ENCODE peak calls at places on chromosome 22, in eight cellular contexts. H, I, Q, M, T, C, X and O are unnamed samples. For H3K36me3, the result is how much of the 10 kb centered on the place peaks cover.

GRCh38 chr22:37090920-37091688 is 18.4 kb downstream of the TMPRSS6 start:
- DNase-seq in H (no peak), I (no peak), Q (no peak), M (no peak), T (no peak), C (no peak), X (no peak), O (no peak)

GRCh38 chr22:29503811-29504372 is 23.9 kb downstream of the NEFH start:
- DNase-seq in H (peak), I (no peak), Q (no peak), M (no peak), T (peak), C (no peak), X (peak), O (peak)

GRCh38 chr22:36986242-36986821 is 32.9 kb downstream of the TST start:
- DNase-seq in H (peak), I (no peak), Q (peak), M (peak), T (no peak), C (no peak), X (no peak), O (no peak)

GRCh38 chr22:26168199-26168915 is 905 bp upstream of the SEZ6L start:
- DNase-seq in H (no peak), I (no peak), Q (peak), M (no peak), T (no peak), C (no peak), X (no peak), O (no peak)

GRCh38 chr22:44131989-44132685 is 48.6 kb upstream of the PARVG start:
- DNase-seq in H (no peak), I (no peak), Q (no peak), M (no peak), T (no peak), C (no peak), X (peak), O (no peak)

GRCh38 chr22:49290711-49291110 is 537.0 kb downstream of the BRD1 start:
- DNase-seq in H (no peak), I (no peak), Q (peak), M (no peak), T (no peak), C (no peak), X (no peak), O (no peak)

GRCh38 chr22:38924197-38924952 is 33.0 kb upstream of the APOBEC3A start:
- DNase-seq in H (peak), I (no peak), Q (no peak), M (peak), T (peak), C (peak), X (peak), O (no peak)

GRCh38 chr22:33271390-33272161 is 213.4 kb upstream of the SYN3 start:
- DNase-seq in H (peak), I (no peak), Q (no peak), M (peak), T (peak), C (peak), X (peak), O (no peak)

GRCh38 chr22:31259798-31260473 is 32.4 kb downstream of the PIK3IP1 start:
- DNase-seq in H (no peak), I (no peak), Q (no peak), M (no peak), T (no peak), C (no peak), X (no peak), O (no peak)

GRCh38 chr22:30948930-30949342 is 19.6 kb downstream of the MORC2 start:
- DNase-seq in H (no peak), I (no peak), Q (no peak), M (no peak), T (no peak), C (no peak), X (no peak), O (no peak)

GRCh38 chr22:37167981-37168647 is 18.4 kb upstream of the IL2RB start:
- DNase-seq in H (no peak), I (no peak), Q (no peak), M (no peak), T (no peak), C (no peak), X (no peak), O (no peak)

GRCh38 chr22:31829505-31829904 is 75.7 kb downstream of the DEPDC5 start:
- DNase-seq in H (no peak), I (no peak), Q (no peak), M (no peak), T (peak), C (no peak), X (peak), O (no peak)

GRCh38 chr22:30940655-30941362 is 27.8 kb downstream of the MORC2 start:
- DNase-seq in H (no peak), I (peak), Q (no peak), M (no peak), T (no peak), C (no peak), X (no peak), O (no peak)

GRCh38 chr22:19957445-19957844 is 15.8 kb upstream of the TXNRD2 start:
- DNase-seq in H (no peak), I (no peak), Q (peak), M (no peak), T (no peak), C (no peak), X (no peak), O (no peak)

GRCh38 chr22:32378703-32379272 is 21.1 kb downstream of the RFPL3 start:
- DNase-seq in H (peak), I (no peak), Q (peak), M (no peak), T (peak), C (no peak), X (peak), O (no peak)

GRCh38 chr22:49087163-49087562 is 740.5 kb downstream of the BRD1 start:
- DNase-seq in H (no peak), I (no peak), Q (no peak), M (no peak), T (no peak), C (no peak), X (no peak), O (no peak)

GRCh38 chr22:30582051-30582450 is 7.6 kb upstream of the GAL3ST1 start:
- DNase-seq in H (no peak), I (no peak), Q (no peak), M (no peak), T (no peak), C (no peak), X (peak), O (no peak)

GRCh38 chr22:44396727-44397722 is 84.3 kb upstream of the SHISAL1 start:
- DNase-seq in H (peak), I (no peak), Q (peak), M (peak), T (no peak), C (no peak), X (no peak), O (no peak)

GRCh38 chr22:29692327-29692640 is 27.5 kb upstream of the CABP7 start:
- DNase-seq in H (no peak), I (no peak), Q (peak), M (no peak), T (no peak), C (no peak), X (no peak), O (no peak)

GRCh38 chr22:42950281-42950680 is 64.7 kb downstream of the PACSIN2 start:
- DNase-seq in H (no peak), I (no peak), Q (no peak), M (no peak), T (no peak), C (no peak), X (no peak), O (no peak)

GRCh38 chr22:17788023-17788330 is 13.7 kb upstream of the BID start:
- DNase-seq in H (no peak), I (no peak), Q (no peak), M (no peak), T (no peak), C (no peak), X (no peak), O (peak)

GRCh38 chr22:44102121-44102520 is 78.0 kb downstream of the PARVB start:
- DNase-seq in H (no peak), I (no peak), Q (no peak), M (no peak), T (no peak), C (no peak), X (no peak), O (no peak)

GRCh38 chr22:33537059-33537458 is 383.2 kb downstream of the LARGE1 start:
- DNase-seq in H (no peak), I (no peak), Q (no peak), M (no peak), T (no peak), C (no peak), X (no peak), O (no peak)

GRCh38 chr22:48884786-48885185 is 942.9 kb downstream of the BRD1 start:
- DNase-seq in H (no peak), I (no peak), Q (peak), M (no peak), T (no peak), C (no peak), X (no peak), O (no peak)

GRCh38 chr22:29292379-29292778 is 14.1 kb upstream of the GAS2L1 start:
- DNase-seq in H (no peak), I (no peak), Q (no peak), M (no peak), T (no peak), C (no peak), X (no peak), O (no peak)

DNA sequence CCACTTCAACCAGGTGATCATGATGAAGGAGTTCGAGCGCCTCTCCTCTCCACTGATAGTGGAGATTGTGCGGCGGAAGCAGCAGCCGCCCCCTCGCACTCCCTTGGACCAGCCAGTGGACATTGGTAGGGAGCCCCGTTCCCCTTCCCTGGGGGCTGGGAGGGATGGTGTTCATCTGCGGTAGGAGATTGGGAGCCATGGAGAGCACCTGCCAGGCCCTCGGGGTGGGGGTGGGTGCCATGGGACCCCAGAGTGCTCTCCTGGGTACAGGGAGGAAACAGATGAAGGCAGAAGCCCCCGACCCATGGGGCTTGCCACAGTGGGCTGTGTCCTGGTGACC is 7.0 kb downstream of the THAP7 start:
- DNase-seq in H (no peak), I (no peak), Q (no peak), M (no peak), T (no peak), C (no peak), X (no peak), O (no peak)
- H3K36me3 ChIP-seq in H (under half), I (half or more), Q (under half), M (half or more), T (half or more), C (under half), X (under half), O (under half)

GRCh38 chr22:35329114-35329847 is 29.6 kb downstream of the TOM1 start:
- DNase-seq in H (no peak), I (no peak), Q (no peak), M (no peak), T (no peak), C (no peak), X (no peak), O (no peak)
- H3K36me3 ChIP-seq in H (under half), I (half or more), Q (under half), M (half or more), T (half or more), C (under half), X (under half), O (under half)

GRCh38 chr22:40606306-40606705 is 30.2 kb downstream of the MRTFA start:
- DNase-seq in H (no peak), I (no peak), Q (no peak), M (no peak), T (no peak), C (no peak), X (no peak), O (no peak)

GRCh38 chr22:40599731-40600130 is 36.8 kb downstream of the MRTFA start:
- DNase-seq in H (no peak), I (no peak), Q (no peak), M (no peak), T (no peak), C (no peak), X (no peak), O (no peak)

GRCh38 chr22:40602231-40602630 is 34.3 kb downstream of the MRTFA start:
- DNase-seq in H (no peak), I (no peak), Q (no peak), M (no peak), T (no peak), C (no peak), X (no peak), O (no peak)

GRCh38 chr22:40605676-40606250 is 30.8 kb downstream of the MRTFA start:
- DNase-seq in H (no peak), I (no peak), Q (no peak), M (no peak), T (no peak), C (no peak), X (no peak), O (no peak)

GRCh38 chr22:40603088-40603605 is 33.4 kb downstream of the MRTFA start:
- DNase-seq in H (peak), I (no peak), Q (no peak), M (no peak), T (peak), C (no peak), X (peak), O (peak)
- H3K36me3 ChIP-seq in H (under half), I (under half), Q (under half), M (under half), T (under half), C (under half), X (under half), O (under half)

GRCh38 chr22:46089426-46090041 is 60.8 kb upstream of the PPARA start:
- DNase-seq in H (peak), I (no peak), Q (no peak), M (peak), T (no peak), C (peak), X (peak), O (no peak)
- H3K36me3 ChIP-seq in H (under half), I (under half), Q (under half), M (under half), T (half or more), C (under half), X (under half), O (half or more)

DNA sequence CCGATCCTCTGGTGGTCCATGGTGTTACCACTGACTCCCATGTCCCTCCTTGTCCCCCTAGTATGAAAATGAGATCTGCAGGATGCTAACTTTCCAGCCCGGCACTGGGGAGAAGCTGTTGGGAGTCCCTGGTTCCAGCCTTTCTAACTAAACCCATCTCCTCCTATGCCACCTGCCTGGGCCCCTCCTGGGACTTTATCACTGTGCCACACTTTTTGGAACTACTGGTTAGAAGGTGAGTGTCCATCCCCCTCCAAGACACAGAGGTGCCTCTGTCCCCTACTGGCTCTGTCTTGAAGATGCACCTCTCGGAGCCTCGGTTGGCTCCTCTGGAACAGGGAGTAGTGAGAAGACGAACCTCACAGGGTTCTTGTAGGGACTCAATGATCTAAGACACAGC is at the start of gene RGL4:
- DNase-seq in H (no peak), I (no peak), Q (no peak), M (peak), T (no peak), C (no peak), X (no peak), O (no peak)
- H3K36me3 ChIP-seq in H (under half), I (under half), Q (under half), M (half or more), T (under half), C (under half), X (under half), O (under half)

GRCh38 chr22:35424761-35425160 is 24.8 kb downstream of the MCM5 start:
- DNase-seq in H (no peak), I (no peak), Q (no peak), M (no peak), T (no peak), C (no peak), X (no peak), O (no peak)
- H3K36me3 ChIP-seq in H (under half), I (half or more), Q (under half), M (half or more), T (under half), C (under half), X (under half), O (half or more)

GRCh38 chr22:50416996-50417395 is 57.8 kb downstream of the SBF1 start:
- DNase-seq in H (no peak), I (no peak), Q (no peak), M (no peak), T (no peak), C (no peak), X (no peak), O (no peak)

GRCh38 chr22:50414476-50415248 is 60.2 kb downstream of the SBF1 start:
- DNase-seq in H (no peak), I (no peak), Q (no peak), M (no peak), T (no peak), C (no peak), X (no peak), O (no peak)

GRCh38 chr22:50417544-50417943 is 57.3 kb downstream of the SBF1 start:
- DNase-seq in H (no peak), I (no peak), Q (no peak), M (no peak), T (no peak), C (no peak), X (no peak), O (no peak)

GRCh38 chr22:50418624-50419023 is 56.2 kb downstream of the SBF1 start:
- DNase-seq in H (no peak), I (no peak), Q (no peak), M (no peak), T (no peak), C (no peak), X (no peak), O (no peak)

GRCh38 chr22:50415426-50415825 is 59.4 kb downstream of the SBF1 start:
- DNase-seq in H (no peak), I (no peak), Q (no peak), M (no peak), T (no peak), C (no peak), X (no peak), O (no peak)
- H3K36me3 ChIP-seq in H (under half), I (half or more), Q (under half), M (half or more), T (under half), C (under half), X (under half), O (half or more)

DNA sequence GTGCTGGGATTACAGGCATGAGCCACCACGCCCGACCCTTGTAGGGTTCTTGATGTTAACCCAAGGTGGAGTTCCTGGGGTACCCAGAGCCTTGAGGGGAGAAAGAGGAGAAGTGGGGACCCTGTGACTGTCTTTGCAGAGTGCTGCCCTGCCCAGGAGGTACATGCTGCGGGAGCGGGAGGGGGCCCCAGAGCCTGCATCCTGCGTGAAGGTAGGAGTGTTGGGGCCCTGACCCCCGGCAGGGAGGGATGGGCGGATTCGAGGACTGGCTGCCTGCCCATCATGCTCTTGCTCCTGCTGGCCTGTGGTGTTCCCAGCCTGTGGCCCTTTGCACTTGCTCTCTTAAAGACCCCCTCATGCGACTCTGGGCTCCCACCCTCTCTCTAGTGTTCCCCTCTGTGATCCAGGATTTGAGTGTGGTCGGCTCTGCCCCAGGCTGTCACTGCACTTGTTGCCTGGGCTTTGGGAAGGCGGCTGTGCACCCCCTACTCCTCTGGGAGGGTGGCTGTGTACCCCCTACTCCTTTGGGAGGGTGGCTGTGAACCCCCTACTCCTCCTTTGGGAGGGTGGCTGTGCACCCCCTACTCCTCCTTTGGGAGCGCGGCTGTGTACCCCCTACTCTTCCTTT is 4.5 kb downstream of the SCO2 start:
- DNase-seq in H (no peak), I (no peak), Q (peak), M (no peak), T (no peak), C (no peak), X (no peak), O (no peak)
- H3K36me3 ChIP-seq in H (under half), I (half or more), Q (under half), M (half or more), T (under half), C (under half), X (under half), O (under half)

GRCh38 chr22:27877501-27877900 is 41.6 kb downstream of the PITPNB start:
- DNase-seq in H (no peak), I (no peak), Q (no peak), M (no peak), T (no peak), C (no peak), X (no peak), O (no peak)

GRCh38 chr22:27876684-27877083 is 42.4 kb downstream of the PITPNB start:
- DNase-seq in H (no peak), I (no peak), Q (no peak), M (no peak), T (peak), C (no peak), X (no peak), O (peak)

GRCh38 chr22:27881404-27881803 is 37.7 kb downstream of the PITPNB start:
- DNase-seq in H (peak), I (no peak), Q (no peak), M (peak), T (no peak), C (no peak), X (peak), O (no peak)

GRCh38 chr22:27880778-27881394 is 38.2 kb downstream of the PITPNB start:
- DNase-seq in H (peak), I (peak), Q (no peak), M (no peak), T (peak), C (peak), X (peak), O (peak)

DNA sequence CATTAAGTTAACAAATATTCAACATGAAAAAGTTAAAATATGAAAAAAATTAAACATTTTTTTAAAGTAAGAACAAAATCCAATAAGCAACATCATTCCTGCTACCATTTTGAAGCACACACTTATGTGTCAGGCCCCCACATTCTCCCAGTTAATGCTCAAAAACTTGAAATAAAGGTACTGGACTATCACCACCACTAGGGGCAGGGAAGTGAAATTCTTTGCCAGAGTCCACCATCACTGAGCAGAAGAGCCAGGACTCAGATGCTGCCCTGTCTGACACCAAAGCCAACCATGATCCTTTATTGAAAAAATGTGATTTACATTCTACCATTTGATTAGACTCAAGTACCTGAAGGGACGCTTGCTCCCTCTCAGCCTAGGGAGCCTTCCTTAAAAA is 39.1 kb downstream of the PITPNB start:
- DNase-seq in H (no peak), I (no peak), Q (peak), M (no peak), T (peak), C (no peak), X (peak), O (no peak)
- H3K36me3 ChIP-seq in H (under half), I (under half), Q (under half), M (under half), T (under half), C (under half), X (under half), O (under half)